ENCODE peak calls at places on chromosomes 16 and 17, in six cellular contexts. U, Q, A, K, M and G are unnamed samples.

GRCh38 chr17:35046740-35047283 is 16.7 kb downstream of the RFFL start:
- DNase-seq in U (peak; percentile 51), Q (no peak), A (peak; percentile 81), K (no peak), M (no peak), G (peak; percentile 91)

GRCh38 chr17:2056221-2057129 is 1.6 kb downstream of the HIC1 start:
- DNase-seq in U (peak; percentile 71), Q (no peak), A (no peak), K (no peak), M (no peak), G (peak; percentile 74)

GRCh38 chr17:82238562-82239201 is 9.8 kb downstream of the SLC16A3 start:
- DNase-seq in U (no peak), Q (peak; percentile 93), A (no peak), K (no peak), M (peak; percentile 54), G (peak; percentile 76)

GRCh38 chr17:9271989-9272388 is 250.7 kb downstream of the NTN1 start:
- DNase-seq in U (no peak), Q (no peak), A (no peak), K (no peak), M (no peak), G (no peak)

GRCh38 chr17:82120148-82120547 is 22.1 kb upstream of the FASN start:
- DNase-seq in U (no peak), Q (no peak), A (no peak), K (no peak), M (peak; percentile 44), G (peak; percentile 52)

GRCh38 chr17:69709441-69709840 is 294.9 kb downstream of the MAP2K6 start:
- DNase-seq in U (no peak), Q (no peak), A (no peak), K (no peak), M (no peak), G (no peak)

GRCh38 chr16:11303405-11304138 is 22.4 kb upstream of the PRM1 start:
- DNase-seq in U (no peak), Q (no peak), A (no peak), K (no peak), M (peak; percentile 56), G (no peak)

GRCh38 chr17:32862940-32863339 is 14.0 kb downstream of the MYO1D start:
- DNase-seq in U (no peak), Q (no peak), A (no peak), K (no peak), M (peak; percentile 19), G (no peak)

GRCh38 chr17:37064956-37065355 is 116.2 kb downstream of the AATF start:
- DNase-seq in U (no peak), Q (no peak), A (no peak), K (no peak), M (no peak), G (no peak)

GRCh38 chr16:78045865-78046581 is 23.7 kb downstream of the CLEC3A start:
- DNase-seq in U (peak; percentile 96), Q (peak; percentile 36), A (no peak), K (peak; percentile 73), M (peak; percentile 31), G (peak; percentile 65)

GRCh38 chr17:79338589-79338988 is 264.0 kb downstream of the ENGASE start:
- DNase-seq in U (peak; percentile 25), Q (no peak), A (no peak), K (no peak), M (peak; percentile 44), G (peak; percentile 18)

GRCh38 chr17:73616120-73616872 is 27.9 kb downstream of the SDK2 start:
- DNase-seq in U (no peak), Q (no peak), A (no peak), K (no peak), M (no peak), G (no peak)

GRCh38 chr16:14378684-14379467 is 251.2 kb downstream of the PARN start:
- DNase-seq in U (no peak), Q (no peak), A (no peak), K (no peak), M (peak; percentile 60), G (peak; percentile 48)

GRCh38 chr17:81170727-81171494 is 4.9 kb upstream of the AATK start:
- DNase-seq in U (no peak), Q (no peak), A (no peak), K (no peak), M (no peak), G (no peak)

GRCh38 chr16:30777591-30778297 is 9.3 kb downstream of the ZNF629 start:
- DNase-seq in U (no peak), Q (no peak), A (no peak), K (no peak), M (no peak), G (no peak)

GRCh38 chr16:86072328-86073102 is 173.6 kb downstream of the IRF8 start:
- DNase-seq in U (peak; percentile 78), Q (peak; percentile 64), A (no peak), K (no peak), M (peak; percentile 59), G (peak; percentile 61)

GRCh38 chr16:56279132-56279531 is 87.8 kb downstream of the GNAO1 start:
- DNase-seq in U (no peak), Q (no peak), A (no peak), K (no peak), M (peak; percentile 26), G (no peak)

GRCh38 chr16:6009151-6009550 is 911.6 kb upstream of the EEF2KMT start:
- DNase-seq in U (no peak), Q (peak; percentile 27), A (no peak), K (no peak), M (no peak), G (no peak)

GRCh38 chr17:80951121-80952090 is 40.2 kb upstream of the CHMP6 start:
- DNase-seq in U (no peak), Q (no peak), A (no peak), K (no peak), M (no peak), G (no peak)

GRCh38 chr17:71284032-71284755 is 836.6 kb upstream of the SOX9 start:
- DNase-seq in U (no peak), Q (no peak), A (no peak), K (no peak), M (no peak), G (peak; percentile 22)

GRCh38 chr16:57527610-57528360 is 8.6 kb downstream of the CCDC102A start:
- DNase-seq in U (no peak), Q (no peak), A (no peak), K (no peak), M (no peak), G (no peak)

GRCh38 chr17:7549401-7550055 is 670 bp downstream of the TNFSF12 start:
- DNase-seq in U (no peak), Q (peak; percentile 57), A (no peak), K (no peak), M (no peak), G (no peak)

DNA sequence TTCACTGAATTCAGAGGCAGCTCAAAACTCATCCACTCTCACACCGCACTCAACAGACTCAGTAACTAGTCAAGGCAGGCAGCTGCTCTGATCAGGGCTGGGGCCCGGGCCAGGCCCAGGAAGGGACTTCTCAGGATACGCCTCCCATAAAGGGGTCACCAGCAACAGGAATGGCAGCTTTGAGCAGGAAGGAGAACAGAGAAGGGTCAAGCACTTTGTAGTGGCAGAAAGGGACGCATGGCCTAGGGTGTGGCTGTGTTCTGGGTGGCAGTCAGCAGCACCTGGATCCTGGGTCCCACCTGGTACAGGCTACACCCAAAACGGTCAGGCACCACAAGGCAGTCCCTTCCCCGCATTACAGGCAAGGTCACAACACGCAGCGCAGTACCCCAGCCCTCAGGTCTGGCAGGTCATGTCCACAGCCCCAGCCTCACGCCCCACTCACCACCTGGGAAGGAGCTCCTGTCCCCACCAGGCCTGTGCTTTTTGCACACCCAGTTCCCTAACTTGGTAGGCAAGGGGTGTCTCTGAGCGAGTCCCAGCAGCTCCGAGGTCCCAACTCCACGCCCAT is 99.7 kb downstream of the ZNF778 start:
- DNase-seq in U (no peak), Q (peak; percentile 66), A (no peak), K (no peak), M (no peak), G (no peak)
- H3K4me1 ChIP-seq in U (peaks cover 20% of the 10 kb centered on the region), Q (peaks cover 43% of the 10 kb centered on the region), A (peaks cover 51% of the 10 kb centered on the region), K (peaks cover 7% of the 10 kb centered on the region), M (peaks cover 77% of the 10 kb centered on the region), G (peaks cover 49% of the 10 kb centered on the region)

GRCh38 chr16:2518823-2519710 is 1.1 kb upstream of the AMDHD2 start:
- DNase-seq in U (no peak), Q (no peak), A (no peak), K (no peak), M (no peak), G (no peak)

GRCh38 chr16:2520097-2520783 is at the start of gene AMDHD2:
- DNase-seq in U (peak; percentile 97), Q (peak; percentile 89), A (peak; percentile 34), K (no peak), M (peak; percentile 82), G (peak; percentile 92)

GRCh38 chr16:2520784-2521577 is 810 bp downstream of the AMDHD2 start:
- DNase-seq in U (peak; percentile 53), Q (no peak), A (no peak), K (no peak), M (peak; percentile 76), G (no peak)

GRCh38 chr16:2517954-2518605 is 2.1 kb upstream of the AMDHD2 start:
- DNase-seq in U (no peak), Q (no peak), A (no peak), K (no peak), M (no peak), G (no peak)

GRCh38 chr16:2519711-2520080 is 475 bp upstream of the AMDHD2 start:
- DNase-seq in U (no peak), Q (no peak), A (no peak), K (no peak), M (no peak), G (no peak)
- H3K9ac ChIP-seq in U (no peak overlapping the region), Q (no peak overlapping the region), A (no peak overlapping the region), K (no peak overlapping the region), M (no peak overlapping the region), G (no peak overlapping the region)

GRCh38 chr17:18185391-18185790 is 1.8 kb downstream of the ALKBH5 start:
- DNase-seq in U (peak; percentile 55), Q (no peak), A (no peak), K (no peak), M (peak; percentile 38), G (peak; percentile 68)
- H3K4me1 ChIP-seq in U (peaks cover 34% of the 10 kb centered on the region), Q (peaks cover 37% of the 10 kb centered on the region), A (peaks cover 11% of the 10 kb centered on the region), K (peaks cover 5% of the 10 kb centered on the region), M (peaks cover 50% of the 10 kb centered on the region), G (peaks cover 22% of the 10 kb centered on the region)

GRCh38 chr16:23181506-23181905 is 1.0 kb upstream of the SCNN1G start:
- DNase-seq in U (no peak), Q (no peak), A (no peak), K (no peak), M (no peak), G (no peak)

GRCh38 chr16:23182206-23182674 is 305 bp upstream of the SCNN1G start:
- DNase-seq in U (peak; percentile 89), Q (peak; percentile 90), A (peak; percentile 23), K (peak; percentile 84), M (peak; percentile 88), G (peak; percentile 35)

GRCh38 chr16:23185661-23186060 is 3.1 kb downstream of the SCNN1G start:
- DNase-seq in U (no peak), Q (no peak), A (no peak), K (no peak), M (no peak), G (no peak)

GRCh38 chr16:23182675-23183485 is at the start of gene SCNN1G:
- DNase-seq in U (peak; percentile 55), Q (peak; percentile 20), A (no peak), K (no peak), M (no peak), G (peak; percentile 5)

DNA sequence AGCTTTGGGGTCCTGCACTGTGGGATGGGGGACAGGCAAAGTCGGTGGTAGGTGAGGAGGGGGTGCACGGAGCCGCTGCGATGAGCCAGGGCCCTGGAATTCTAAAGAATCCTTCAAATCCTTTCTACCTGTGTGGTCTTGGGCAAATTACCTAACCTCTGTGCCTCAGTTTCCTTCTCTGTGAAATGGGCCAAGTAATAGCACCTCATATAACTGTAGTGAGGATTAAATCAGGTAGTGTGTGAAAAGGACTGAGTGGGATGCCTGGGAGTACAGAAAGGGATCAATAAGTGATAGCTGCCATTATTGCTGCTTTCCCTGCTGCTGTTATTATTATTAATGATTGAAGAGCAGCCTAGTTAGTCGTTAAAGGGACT is 929 bp downstream of the SCNN1G start:
- DNase-seq in U (no peak), Q (no peak), A (no peak), K (no peak), M (no peak), G (no peak)
- H3K9ac ChIP-seq in U (no peak overlapping the region), Q (no peak overlapping the region), A (no peak overlapping the region), K (no peak overlapping the region), M (no peak overlapping the region), G (no peak overlapping the region)